ENCODE peak calls at places on chromosomes 4 and X, in nine cellular contexts. One of them, this sample, is unnamed.
A peak's percentile ranks its signal among the peaks of the same experiment; 100 is the strongest.

GRCh38 chr4:109574443-109574850 is 14.4 kb downstream of the MCUB start:
- DNase-seq in T1000: no peak
- DNase-seq in GM04504: no peak
- DNase-seq in stimulated activated CD4-positive, alpha-beta T cell treated with anti-CD3 and anti-CD28 coated beads, Interleukin-2, amount 100 ng/mL, for 48 hours: no peak
- DNase-seq in CD4-positive, alpha-beta T cell: no peak
- DNase-seq in body of pancreas: no peak
- DNase-seq in T-helper 1 cell: no peak
- DNase-seq in colonic mucosa: peak; percentile 28
- DNase-seq in HFFc6: no peak
- DNase-seq in this sample: no peak

GRCh38 chr4:40731792-40732245 is 17.9 kb upstream of the NSUN7 start:
- DNase-seq in CD4-positive, alpha-beta T cell: no peak
- DNase-seq in HFFc6: no peak
- DNase-seq in body of pancreas: peak; percentile 68
- DNase-seq in T-helper 1 cell: no peak
- DNase-seq in T1000: no peak
- DNase-seq in colonic mucosa: no peak
- DNase-seq in stimulated activated CD4-positive, alpha-beta T cell treated with anti-CD3 and anti-CD28 coated beads, Interleukin-2, amount 100 ng/mL, for 48 hours: no peak
- DNase-seq in GM04504: no peak
- DNase-seq in this sample: no peak

GRCh38 chr4:93261207-93261606 is 567.3 kb upstream of the ATOH1 start:
- DNase-seq in T-helper 1 cell: no peak
- DNase-seq in body of pancreas: no peak
- DNase-seq in colonic mucosa: no peak
- DNase-seq in HFFc6: no peak
- DNase-seq in T1000: no peak
- DNase-seq in GM04504: no peak
- DNase-seq in CD4-positive, alpha-beta T cell: no peak
- DNase-seq in stimulated activated CD4-positive, alpha-beta T cell treated with anti-CD3 and anti-CD28 coated beads, Interleukin-2, amount 100 ng/mL, for 48 hours: no peak
- DNase-seq in this sample: no peak

GRCh38 chrX:153317996-153318722 is 3.4 kb downstream of the PNMA6F start:
- DNase-seq in GM04504: no peak
- DNase-seq in T1000: no peak
- DNase-seq in stimulated activated CD4-positive, alpha-beta T cell treated with anti-CD3 and anti-CD28 coated beads, Interleukin-2, amount 100 ng/mL, for 48 hours: no peak
- DNase-seq in CD4-positive, alpha-beta T cell: no peak
- DNase-seq in colonic mucosa: no peak
- DNase-seq in body of pancreas: no peak
- DNase-seq in T-helper 1 cell: no peak
- DNase-seq in HFFc6: no peak
- DNase-seq in this sample: no peak

GRCh38 chrX:22950278-22951266 is 49.2 kb upstream of the DDX53 start:
- DNase-seq in GM04504: peak; percentile 50
- DNase-seq in HFFc6: peak; percentile 88
- DNase-seq in stimulated activated CD4-positive, alpha-beta T cell treated with anti-CD3 and anti-CD28 coated beads, Interleukin-2, amount 100 ng/mL, for 48 hours: no peak
- DNase-seq in CD4-positive, alpha-beta T cell: no peak
- DNase-seq in body of pancreas: peak; percentile 22
- DNase-seq in T1000: peak; percentile 6
- DNase-seq in colonic mucosa: peak; percentile 18
- DNase-seq in T-helper 1 cell: no peak
- DNase-seq in this sample: no peak

GRCh38 chr4:3316146-3316545 is 23.3 kb downstream of the RGS12 start:
- DNase-seq in stimulated activated CD4-positive, alpha-beta T cell treated with anti-CD3 and anti-CD28 coated beads, Interleukin-2, amount 100 ng/mL, for 48 hours: no peak
- DNase-seq in body of pancreas: peak; percentile 5
- DNase-seq in HFFc6: no peak
- DNase-seq in colonic mucosa: peak; percentile 14
- DNase-seq in T1000: no peak
- DNase-seq in T-helper 1 cell: no peak
- DNase-seq in GM04504: no peak
- DNase-seq in CD4-positive, alpha-beta T cell: no peak
- DNase-seq in this sample: no peak

GRCh38 chr4:7371122-7371941 is 63.4 kb downstream of the PSAPL1 start:
- DNase-seq in T1000: no peak
- DNase-seq in T-helper 1 cell: no peak
- DNase-seq in stimulated activated CD4-positive, alpha-beta T cell treated with anti-CD3 and anti-CD28 coated beads, Interleukin-2, amount 100 ng/mL, for 48 hours: no peak
- DNase-seq in colonic mucosa: no peak
- DNase-seq in HFFc6: peak; percentile 4
- DNase-seq in GM04504: no peak
- DNase-seq in CD4-positive, alpha-beta T cell: no peak
- DNase-seq in body of pancreas: no peak
- DNase-seq in this sample: no peak

GRCh38 chr4:17059192-17059634 is 160.8 kb upstream of the LDB2 start:
- DNase-seq in GM04504: peak; percentile 31
- DNase-seq in stimulated activated CD4-positive, alpha-beta T cell treated with anti-CD3 and anti-CD28 coated beads, Interleukin-2, amount 100 ng/mL, for 48 hours: no peak
- DNase-seq in colonic mucosa: no peak
- DNase-seq in CD4-positive, alpha-beta T cell: no peak
- DNase-seq in T-helper 1 cell: no peak
- DNase-seq in body of pancreas: no peak
- DNase-seq in T1000: no peak
- DNase-seq in HFFc6: peak; percentile 12
- DNase-seq in this sample: no peak

GRCh38 chrX:22122510-22122909 is 90.4 kb downstream of the PHEX start:
- DNase-seq in HFFc6: peak; percentile 38
- DNase-seq in T1000: peak; percentile 28
- DNase-seq in colonic mucosa: no peak
- DNase-seq in body of pancreas: no peak
- DNase-seq in stimulated activated CD4-positive, alpha-beta T cell treated with anti-CD3 and anti-CD28 coated beads, Interleukin-2, amount 100 ng/mL, for 48 hours: no peak
- DNase-seq in T-helper 1 cell: no peak
- DNase-seq in CD4-positive, alpha-beta T cell: no peak
- DNase-seq in GM04504: no peak
- DNase-seq in this sample: no peak

GRCh38 chrX:87006561-87006960 is 511.0 kb upstream of the KLHL4 start:
- DNase-seq in T-helper 1 cell: no peak
- DNase-seq in stimulated activated CD4-positive, alpha-beta T cell treated with anti-CD3 and anti-CD28 coated beads, Interleukin-2, amount 100 ng/mL, for 48 hours: no peak
- DNase-seq in body of pancreas: no peak
- DNase-seq in CD4-positive, alpha-beta T cell: no peak
- DNase-seq in colonic mucosa: no peak
- DNase-seq in HFFc6: no peak
- DNase-seq in T1000: no peak
- DNase-seq in GM04504: no peak
- DNase-seq in this sample: no peak